ENCODE peak calls at places on chromosome 17, in nine cellular contexts. One of them, this sample, is unnamed.
A peak's percentile ranks its signal among the peaks of the same experiment; 100 is the strongest.

GRCh38 chr17:48333034-48333491 is 97.0 kb downstream of the SKAP1 start:
- DNase-seq in T-cell: no peak
- DNase-seq in stimulated activated CD8-positive, alpha-beta memory T cell treated with anti-CD3 and anti-CD28 coated beads, Interleukin-2, amount 100 ng/mL, for 1 hour: no peak
- DNase-seq in NCI-H146: no peak
- DNase-seq in GM06990: peak; percentile 24
- DNase-seq in IMR-90: peak; percentile 2
- DNase-seq in activated T-cell treated with anti-CD3 and anti-CD28 coated beads for 24 hours: no peak
- DNase-seq in upper lobe of right lung: no peak
- DNase-seq in SHP77 treated with DMSO at 0.1 percent for 48 hours: no peak
- DNase-seq in this sample: no peak

GRCh38 chr17:73969956-73970355 is 233.5 kb upstream of the RPL38 start:
- DNase-seq in T-cell: no peak
- DNase-seq in stimulated activated CD8-positive, alpha-beta memory T cell treated with anti-CD3 and anti-CD28 coated beads, Interleukin-2, amount 100 ng/mL, for 1 hour: no peak
- DNase-seq in NCI-H146: no peak
- DNase-seq in GM06990: no peak
- DNase-seq in IMR-90: no peak
- DNase-seq in activated T-cell treated with anti-CD3 and anti-CD28 coated beads for 24 hours: no peak
- DNase-seq in upper lobe of right lung: peak; percentile 80
- DNase-seq in SHP77 treated with DMSO at 0.1 percent for 48 hours: no peak
- DNase-seq in this sample: no peak

GRCh38 chr17:43372273-43372911 is 26.4 kb upstream of the ARL4D start:
- DNase-seq in T-cell: no peak
- DNase-seq in stimulated activated CD8-positive, alpha-beta memory T cell treated with anti-CD3 and anti-CD28 coated beads, Interleukin-2, amount 100 ng/mL, for 1 hour: no peak
- DNase-seq in NCI-H146: no peak
- DNase-seq in GM06990: peak; percentile 66
- DNase-seq in IMR-90: no peak
- DNase-seq in activated T-cell treated with anti-CD3 and anti-CD28 coated beads for 24 hours: no peak
- DNase-seq in upper lobe of right lung: no peak
- DNase-seq in SHP77 treated with DMSO at 0.1 percent for 48 hours: no peak
- DNase-seq in this sample: peak; percentile 44

GRCh38 chr17:17119533-17119932 is 77.3 kb downstream of the MPRIP start:
- DNase-seq in T-cell: peak; percentile 49
- DNase-seq in stimulated activated CD8-positive, alpha-beta memory T cell treated with anti-CD3 and anti-CD28 coated beads, Interleukin-2, amount 100 ng/mL, for 1 hour: peak; percentile 27
- DNase-seq in NCI-H146: no peak
- DNase-seq in GM06990: no peak
- DNase-seq in IMR-90: peak; percentile 86
- DNase-seq in activated T-cell treated with anti-CD3 and anti-CD28 coated beads for 24 hours: peak; percentile 48
- DNase-seq in upper lobe of right lung: no peak
- DNase-seq in SHP77 treated with DMSO at 0.1 percent for 48 hours: no peak
- DNase-seq in this sample: peak; percentile 51

GRCh38 chr17:73643012-73643845 is 1.0 kb downstream of the SDK2 start:
- DNase-seq in T-cell: no peak
- DNase-seq in stimulated activated CD8-positive, alpha-beta memory T cell treated with anti-CD3 and anti-CD28 coated beads, Interleukin-2, amount 100 ng/mL, for 1 hour: no peak
- DNase-seq in NCI-H146: peak; percentile 78
- DNase-seq in GM06990: no peak
- DNase-seq in IMR-90: no peak
- DNase-seq in activated T-cell treated with anti-CD3 and anti-CD28 coated beads for 24 hours: no peak
- DNase-seq in upper lobe of right lung: peak; percentile 71
- DNase-seq in SHP77 treated with DMSO at 0.1 percent for 48 hours: no peak
- DNase-seq in this sample: no peak

GRCh38 chr17:38921756-38922411 is 3.5 kb upstream of the LASP1NB start:
- DNase-seq in T-cell: no peak
- DNase-seq in stimulated activated CD8-positive, alpha-beta memory T cell treated with anti-CD3 and anti-CD28 coated beads, Interleukin-2, amount 100 ng/mL, for 1 hour: no peak
- DNase-seq in NCI-H146: no peak
- DNase-seq in GM06990: no peak
- DNase-seq in IMR-90: no peak
- DNase-seq in activated T-cell treated with anti-CD3 and anti-CD28 coated beads for 24 hours: no peak
- DNase-seq in upper lobe of right lung: no peak
- DNase-seq in SHP77 treated with DMSO at 0.1 percent for 48 hours: no peak
- DNase-seq in this sample: no peak

GRCh38 chr17:75131278-75132017 is at the start of gene NT5C:
- DNase-seq in T-cell: peak; percentile 15
- DNase-seq in stimulated activated CD8-positive, alpha-beta memory T cell treated with anti-CD3 and anti-CD28 coated beads, Interleukin-2, amount 100 ng/mL, for 1 hour: peak; percentile 41
- DNase-seq in NCI-H146: peak; percentile 89
- DNase-seq in GM06990: peak; percentile 91
- DNase-seq in IMR-90: peak; percentile 61
- DNase-seq in activated T-cell treated with anti-CD3 and anti-CD28 coated beads for 24 hours: peak; percentile 66
- DNase-seq in upper lobe of right lung: peak; percentile 93
- DNase-seq in SHP77 treated with DMSO at 0.1 percent for 48 hours: peak; percentile 64
- DNase-seq in this sample: peak; percentile 92

GRCh38 chr17:6172642-6173330 is 102.6 kb downstream of the WSCD1 start:
- DNase-seq in T-cell: no peak
- DNase-seq in stimulated activated CD8-positive, alpha-beta memory T cell treated with anti-CD3 and anti-CD28 coated beads, Interleukin-2, amount 100 ng/mL, for 1 hour: no peak
- DNase-seq in NCI-H146: no peak
- DNase-seq in GM06990: no peak
- DNase-seq in IMR-90: no peak
- DNase-seq in activated T-cell treated with anti-CD3 and anti-CD28 coated beads for 24 hours: no peak
- DNase-seq in upper lobe of right lung: no peak
- DNase-seq in SHP77 treated with DMSO at 0.1 percent for 48 hours: no peak
- DNase-seq in this sample: no peak

GRCh38 chr17:81713004-81713555 is 996 bp downstream of the SLC25A10 start:
- DNase-seq in T-cell: no peak
- DNase-seq in stimulated activated CD8-positive, alpha-beta memory T cell treated with anti-CD3 and anti-CD28 coated beads, Interleukin-2, amount 100 ng/mL, for 1 hour: no peak
- DNase-seq in NCI-H146: peak; percentile 49
- DNase-seq in GM06990: no peak
- DNase-seq in IMR-90: no peak
- DNase-seq in activated T-cell treated with anti-CD3 and anti-CD28 coated beads for 24 hours: no peak
- DNase-seq in upper lobe of right lung: no peak
- DNase-seq in SHP77 treated with DMSO at 0.1 percent for 48 hours: no peak
- DNase-seq in this sample: no peak

GRCh38 chr17:43608313-43608712 is 53.4 kb downstream of the MEOX1 start:
- DNase-seq in T-cell: no peak
- DNase-seq in stimulated activated CD8-positive, alpha-beta memory T cell treated with anti-CD3 and anti-CD28 coated beads, Interleukin-2, amount 100 ng/mL, for 1 hour: no peak
- DNase-seq in NCI-H146: no peak
- DNase-seq in GM06990: no peak
- DNase-seq in IMR-90: peak; percentile 70
- DNase-seq in activated T-cell treated with anti-CD3 and anti-CD28 coated beads for 24 hours: peak; percentile 47
- DNase-seq in upper lobe of right lung: no peak
- DNase-seq in SHP77 treated with DMSO at 0.1 percent for 48 hours: no peak
- DNase-seq in this sample: no peak

GRCh38 chr17:40290629-40291296 is 3.1 kb downstream of the CDC6 start:
- DNase-seq in T-cell: no peak
- DNase-seq in stimulated activated CD8-positive, alpha-beta memory T cell treated with anti-CD3 and anti-CD28 coated beads, Interleukin-2, amount 100 ng/mL, for 1 hour: no peak
- DNase-seq in NCI-H146: peak; percentile 13
- DNase-seq in GM06990: no peak
- DNase-seq in IMR-90: peak; percentile 97
- DNase-seq in activated T-cell treated with anti-CD3 and anti-CD28 coated beads for 24 hours: no peak
- DNase-seq in upper lobe of right lung: no peak
- DNase-seq in SHP77 treated with DMSO at 0.1 percent for 48 hours: peak; percentile 7
- DNase-seq in this sample: peak; percentile 52

GRCh38 chr17:68909066-68909465 is 46.1 kb downstream of the ABCA8 start:
- DNase-seq in T-cell: no peak
- DNase-seq in stimulated activated CD8-positive, alpha-beta memory T cell treated with anti-CD3 and anti-CD28 coated beads, Interleukin-2, amount 100 ng/mL, for 1 hour: no peak
- DNase-seq in NCI-H146: no peak
- DNase-seq in GM06990: peak; percentile 10
- DNase-seq in IMR-90: peak; percentile 93
- DNase-seq in activated T-cell treated with anti-CD3 and anti-CD28 coated beads for 24 hours: no peak
- DNase-seq in upper lobe of right lung: no peak
- DNase-seq in SHP77 treated with DMSO at 0.1 percent for 48 hours: no peak
- DNase-seq in this sample: peak; percentile 15

GRCh38 chr17:38825762-38826247 is 684 bp upstream of the CWC25 start:
- DNase-seq in T-cell: no peak
- DNase-seq in stimulated activated CD8-positive, alpha-beta memory T cell treated with anti-CD3 and anti-CD28 coated beads, Interleukin-2, amount 100 ng/mL, for 1 hour: no peak
- DNase-seq in NCI-H146: no peak
- DNase-seq in GM06990: no peak
- DNase-seq in IMR-90: no peak
- DNase-seq in activated T-cell treated with anti-CD3 and anti-CD28 coated beads for 24 hours: no peak
- DNase-seq in upper lobe of right lung: no peak
- DNase-seq in SHP77 treated with DMSO at 0.1 percent for 48 hours: no peak
- DNase-seq in this sample: no peak

GRCh38 chr17:9928601-9929341 is 23.7 kb upstream of the RCVRN start:
- DNase-seq in T-cell: no peak
- DNase-seq in stimulated activated CD8-positive, alpha-beta memory T cell treated with anti-CD3 and anti-CD28 coated beads, Interleukin-2, amount 100 ng/mL, for 1 hour: no peak
- DNase-seq in NCI-H146: peak; percentile 19
- DNase-seq in GM06990: no peak
- DNase-seq in IMR-90: peak; percentile 96
- DNase-seq in activated T-cell treated with anti-CD3 and anti-CD28 coated beads for 24 hours: no peak
- DNase-seq in upper lobe of right lung: no peak
- DNase-seq in SHP77 treated with DMSO at 0.1 percent for 48 hours: peak; percentile 27
- DNase-seq in this sample: no peak

GRCh38 chr17:31508310-31509094 is 117.0 kb downstream of the RAB11FIP4 start:
- DNase-seq in T-cell: peak; percentile 71
- DNase-seq in stimulated activated CD8-positive, alpha-beta memory T cell treated with anti-CD3 and anti-CD28 coated beads, Interleukin-2, amount 100 ng/mL, for 1 hour: peak; percentile 35
- DNase-seq in NCI-H146: no peak
- DNase-seq in GM06990: peak; percentile 59
- DNase-seq in IMR-90: peak; percentile 8
- DNase-seq in activated T-cell treated with anti-CD3 and anti-CD28 coated beads for 24 hours: peak; percentile 53
- DNase-seq in upper lobe of right lung: no peak
- DNase-seq in SHP77 treated with DMSO at 0.1 percent for 48 hours: no peak
- DNase-seq in this sample: peak; percentile 73

GRCh38 chr17:74881073-74881472 is 8.3 kb upstream of the FDXR start:
- DNase-seq in T-cell: no peak
- DNase-seq in stimulated activated CD8-positive, alpha-beta memory T cell treated with anti-CD3 and anti-CD28 coated beads, Interleukin-2, amount 100 ng/mL, for 1 hour: no peak
- DNase-seq in NCI-H146: no peak
- DNase-seq in GM06990: no peak
- DNase-seq in IMR-90: no peak
- DNase-seq in activated T-cell treated with anti-CD3 and anti-CD28 coated beads for 24 hours: no peak
- DNase-seq in upper lobe of right lung: no peak
- DNase-seq in SHP77 treated with DMSO at 0.1 percent for 48 hours: no peak
- DNase-seq in this sample: no peak

GRCh38 chr17:45342871-45343526 is 26.2 kb upstream of the MAP3K14 start:
- DNase-seq in T-cell: no peak
- DNase-seq in stimulated activated CD8-positive, alpha-beta memory T cell treated with anti-CD3 and anti-CD28 coated beads, Interleukin-2, amount 100 ng/mL, for 1 hour: no peak
- DNase-seq in NCI-H146: no peak
- DNase-seq in GM06990: no peak
- DNase-seq in IMR-90: no peak
- DNase-seq in activated T-cell treated with anti-CD3 and anti-CD28 coated beads for 24 hours: no peak
- DNase-seq in upper lobe of right lung: peak; percentile 21
- DNase-seq in SHP77 treated with DMSO at 0.1 percent for 48 hours: no peak
- DNase-seq in this sample: no peak

GRCh38 chr17:73929860-73930430 is 273.5 kb upstream of the RPL38 start:
- DNase-seq in T-cell: no peak
- DNase-seq in stimulated activated CD8-positive, alpha-beta memory T cell treated with anti-CD3 and anti-CD28 coated beads, Interleukin-2, amount 100 ng/mL, for 1 hour: no peak
- DNase-seq in NCI-H146: no peak
- DNase-seq in GM06990: no peak
- DNase-seq in IMR-90: no peak
- DNase-seq in activated T-cell treated with anti-CD3 and anti-CD28 coated beads for 24 hours: no peak
- DNase-seq in upper lobe of right lung: no peak
- DNase-seq in SHP77 treated with DMSO at 0.1 percent for 48 hours: no peak
- DNase-seq in this sample: no peak

GRCh38 chr17:79023886-79024771 is at the start of gene C1QTNF1:
- DNase-seq in T-cell: no peak
- DNase-seq in stimulated activated CD8-positive, alpha-beta memory T cell treated with anti-CD3 and anti-CD28 coated beads, Interleukin-2, amount 100 ng/mL, for 1 hour: no peak
- DNase-seq in NCI-H146: peak; percentile 71
- DNase-seq in GM06990: no peak
- DNase-seq in IMR-90: peak; percentile 38
- DNase-seq in activated T-cell treated with anti-CD3 and anti-CD28 coated beads for 24 hours: no peak
- DNase-seq in upper lobe of right lung: peak; percentile 75
- DNase-seq in SHP77 treated with DMSO at 0.1 percent for 48 hours: no peak
- DNase-seq in this sample: peak; percentile 53

GRCh38 chr17:56596741-56597494 is 3.4 kb downstream of the NOG start:
- DNase-seq in T-cell: no peak
- DNase-seq in stimulated activated CD8-positive, alpha-beta memory T cell treated with anti-CD3 and anti-CD28 coated beads, Interleukin-2, amount 100 ng/mL, for 1 hour: no peak
- DNase-seq in NCI-H146: no peak
- DNase-seq in GM06990: no peak
- DNase-seq in IMR-90: no peak
- DNase-seq in activated T-cell treated with anti-CD3 and anti-CD28 coated beads for 24 hours: no peak
- DNase-seq in upper lobe of right lung: no peak
- DNase-seq in SHP77 treated with DMSO at 0.1 percent for 48 hours: no peak
- DNase-seq in this sample: no peak

GRCh38 chr17:7989781-7990655 is 12.4 kb upstream of the GUCY2D start:
- DNase-seq in T-cell: peak; percentile 79
- DNase-seq in stimulated activated CD8-positive, alpha-beta memory T cell treated with anti-CD3 and anti-CD28 coated beads, Interleukin-2, amount 100 ng/mL, for 1 hour: peak; percentile 88
- DNase-seq in NCI-H146: peak; percentile 77
- DNase-seq in GM06990: peak; percentile 88
- DNase-seq in IMR-90: peak; percentile 44
- DNase-seq in activated T-cell treated with anti-CD3 and anti-CD28 coated beads for 24 hours: peak; percentile 94
- DNase-seq in upper lobe of right lung: peak; percentile 93
- DNase-seq in SHP77 treated with DMSO at 0.1 percent for 48 hours: peak; percentile 86
- DNase-seq in this sample: peak; percentile 92

GRCh38 chr17:58658804-58659713 is 32.8 kb downstream of the TEX14 start:
- DNase-seq in T-cell: peak; percentile 73
- DNase-seq in stimulated activated CD8-positive, alpha-beta memory T cell treated with anti-CD3 and anti-CD28 coated beads, Interleukin-2, amount 100 ng/mL, for 1 hour: peak; percentile 30
- DNase-seq in NCI-H146: peak; percentile 90
- DNase-seq in GM06990: peak; percentile 83
- DNase-seq in IMR-90: peak; percentile 99
- DNase-seq in activated T-cell treated with anti-CD3 and anti-CD28 coated beads for 24 hours: peak; percentile 76
- DNase-seq in upper lobe of right lung: peak; percentile 69
- DNase-seq in SHP77 treated with DMSO at 0.1 percent for 48 hours: peak; percentile 75
- DNase-seq in this sample: peak; percentile 85

GRCh38 chr17:80763293-80763867 is 218.7 kb downstream of the RPTOR start:
- DNase-seq in T-cell: no peak
- DNase-seq in stimulated activated CD8-positive, alpha-beta memory T cell treated with anti-CD3 and anti-CD28 coated beads, Interleukin-2, amount 100 ng/mL, for 1 hour: no peak
- DNase-seq in NCI-H146: no peak
- DNase-seq in GM06990: no peak
- DNase-seq in IMR-90: no peak
- DNase-seq in activated T-cell treated with anti-CD3 and anti-CD28 coated beads for 24 hours: no peak
- DNase-seq in upper lobe of right lung: no peak
- DNase-seq in SHP77 treated with DMSO at 0.1 percent for 48 hours: no peak
- DNase-seq in this sample: no peak

GRCh38 chr17:42132941-42133340 is 10.3 kb downstream of the HSPB9 start:
- DNase-seq in T-cell: no peak
- DNase-seq in stimulated activated CD8-positive, alpha-beta memory T cell treated with anti-CD3 and anti-CD28 coated beads, Interleukin-2, amount 100 ng/mL, for 1 hour: no peak
- DNase-seq in NCI-H146: no peak
- DNase-seq in GM06990: no peak
- DNase-seq in IMR-90: peak; percentile 81
- DNase-seq in activated T-cell treated with anti-CD3 and anti-CD28 coated beads for 24 hours: no peak
- DNase-seq in upper lobe of right lung: peak; percentile 89
- DNase-seq in SHP77 treated with DMSO at 0.1 percent for 48 hours: no peak
- DNase-seq in this sample: no peak

GRCh38 chr17:31595076-31595475 is 203.6 kb downstream of the RAB11FIP4 start:
- DNase-seq in T-cell: no peak
- DNase-seq in stimulated activated CD8-positive, alpha-beta memory T cell treated with anti-CD3 and anti-CD28 coated beads, Interleukin-2, amount 100 ng/mL, for 1 hour: no peak
- DNase-seq in NCI-H146: no peak
- DNase-seq in GM06990: no peak
- DNase-seq in IMR-90: peak; percentile 66
- DNase-seq in activated T-cell treated with anti-CD3 and anti-CD28 coated beads for 24 hours: no peak
- DNase-seq in upper lobe of right lung: peak; percentile 21
- DNase-seq in SHP77 treated with DMSO at 0.1 percent for 48 hours: no peak
- DNase-seq in this sample: no peak

GRCh38 chr17:73105448-73105847 is 13.0 kb upstream of the SLC39A11 start:
- DNase-seq in T-cell: no peak
- DNase-seq in stimulated activated CD8-positive, alpha-beta memory T cell treated with anti-CD3 and anti-CD28 coated beads, Interleukin-2, amount 100 ng/mL, for 1 hour: no peak
- DNase-seq in NCI-H146: no peak
- DNase-seq in GM06990: no peak
- DNase-seq in IMR-90: no peak
- DNase-seq in activated T-cell treated with anti-CD3 and anti-CD28 coated beads for 24 hours: no peak
- DNase-seq in upper lobe of right lung: no peak
- DNase-seq in SHP77 treated with DMSO at 0.1 percent for 48 hours: no peak
- DNase-seq in this sample: no peak

GRCh38 chr17:80569936-80570335 is 25.3 kb downstream of the RPTOR start:
- DNase-seq in T-cell: no peak
- DNase-seq in stimulated activated CD8-positive, alpha-beta memory T cell treated with anti-CD3 and anti-CD28 coated beads, Interleukin-2, amount 100 ng/mL, for 1 hour: no peak
- DNase-seq in NCI-H146: no peak
- DNase-seq in GM06990: no peak
- DNase-seq in IMR-90: no peak
- DNase-seq in activated T-cell treated with anti-CD3 and anti-CD28 coated beads for 24 hours: no peak
- DNase-seq in upper lobe of right lung: no peak
- DNase-seq in SHP77 treated with DMSO at 0.1 percent for 48 hours: no peak
- DNase-seq in this sample: no peak

GRCh38 chr17:19004601-19005441 is at the start of gene FAM83G:
- DNase-seq in T-cell: peak; percentile 72
- DNase-seq in stimulated activated CD8-positive, alpha-beta memory T cell treated with anti-CD3 and anti-CD28 coated beads, Interleukin-2, amount 100 ng/mL, for 1 hour: peak; percentile 83
- DNase-seq in NCI-H146: peak; percentile 74
- DNase-seq in GM06990: peak; percentile 88
- DNase-seq in IMR-90: peak; percentile 71
- DNase-seq in activated T-cell treated with anti-CD3 and anti-CD28 coated beads for 24 hours: peak; percentile 85
- DNase-seq in upper lobe of right lung: peak; percentile 92
- DNase-seq in SHP77 treated with DMSO at 0.1 percent for 48 hours: peak; percentile 37
- DNase-seq in this sample: peak; percentile 90

GRCh38 chr17:81621494-81622230 is 15.2 kb downstream of the NPLOC4 start:
- DNase-seq in T-cell: no peak
- DNase-seq in stimulated activated CD8-positive, alpha-beta memory T cell treated with anti-CD3 and anti-CD28 coated beads, Interleukin-2, amount 100 ng/mL, for 1 hour: no peak
- DNase-seq in NCI-H146: no peak
- DNase-seq in GM06990: no peak
- DNase-seq in IMR-90: no peak
- DNase-seq in activated T-cell treated with anti-CD3 and anti-CD28 coated beads for 24 hours: no peak
- DNase-seq in upper lobe of right lung: no peak
- DNase-seq in SHP77 treated with DMSO at 0.1 percent for 48 hours: no peak
- DNase-seq in this sample: no peak

GRCh38 chr17:15947331-15947730 is 2.4 kb downstream of the ADORA2B start:
- DNase-seq in T-cell: no peak
- DNase-seq in stimulated activated CD8-positive, alpha-beta memory T cell treated with anti-CD3 and anti-CD28 coated beads, Interleukin-2, amount 100 ng/mL, for 1 hour: no peak
- DNase-seq in NCI-H146: no peak
- DNase-seq in GM06990: no peak
- DNase-seq in IMR-90: peak; percentile 48
- DNase-seq in activated T-cell treated with anti-CD3 and anti-CD28 coated beads for 24 hours: no peak
- DNase-seq in upper lobe of right lung: no peak
- DNase-seq in SHP77 treated with DMSO at 0.1 percent for 48 hours: no peak
- DNase-seq in this sample: no peak

GRCh38 chr17:43570518-43570928 is 24.4 kb upstream of the ETV4 start:
- DNase-seq in T-cell: no peak
- DNase-seq in stimulated activated CD8-positive, alpha-beta memory T cell treated with anti-CD3 and anti-CD28 coated beads, Interleukin-2, amount 100 ng/mL, for 1 hour: no peak
- DNase-seq in NCI-H146: no peak
- DNase-seq in GM06990: no peak
- DNase-seq in IMR-90: peak; percentile 86
- DNase-seq in activated T-cell treated with anti-CD3 and anti-CD28 coated beads for 24 hours: no peak
- DNase-seq in upper lobe of right lung: no peak
- DNase-seq in SHP77 treated with DMSO at 0.1 percent for 48 hours: no peak
- DNase-seq in this sample: no peak